ENCODE peak calls at places on chromosome 22, in four cellular contexts. I is colonic mucosa, D is mesendoderm, M is IMR-90. H is an unnamed sample. For H3K36me3, the result is how much of the 10 kb centered on the place peaks cover.

GRCh38 chr22:24937114-24937513 is 9.4 kb downstream of the LHFPL7 start:
- DNase-seq in I (no peak), D (peak), M (no peak), H (no peak)

GRCh38 chr22:22171357-22172218 is 73.0 kb upstream of the VPREB1 start:
- DNase-seq in I (no peak), D (peak), M (no peak), H (no peak)

GRCh38 chr22:49765091-49765771 is 62.4 kb downstream of the BRD1 start:
- DNase-seq in I (peak), D (no peak), M (no peak), H (peak)

GRCh38 chr22:49624421-49625177 is 203.1 kb downstream of the BRD1 start:
- DNase-seq in I (no peak), D (no peak), M (no peak), H (no peak)

GRCh38 chr22:33018232-33018864 is 39.8 kb downstream of the SYN3 start:
- DNase-seq in I (peak), D (peak), M (peak), H (peak)

GRCh38 chr22:33073989-33074391 is 15.8 kb upstream of the SYN3 start:
- DNase-seq in I (no peak), D (no peak), M (no peak), H (no peak)

GRCh38 chr22:49793296-49793695 is 34.4 kb downstream of the BRD1 start:
- DNase-seq in I (no peak), D (no peak), M (no peak), H (no peak)

GRCh38 chr22:24244144-24244787 is 616 bp downstream of the GGT5 start:
- DNase-seq in I (no peak), D (no peak), M (peak), H (no peak)

GRCh38 chr22:42194953-42195352 is 64.3 kb upstream of the CYP2D6 start:
- DNase-seq in I (no peak), D (no peak), M (no peak), H (no peak)

GRCh38 chr22:42192547-42192946 is 61.9 kb upstream of the CYP2D6 start:
- DNase-seq in I (no peak), D (no peak), M (no peak), H (no peak)

GRCh38 chr22:42202048-42202447 is 68.4 kb downstream of the TCF20 start:
- DNase-seq in I (no peak), D (no peak), M (no peak), H (no peak)

GRCh38 chr22:42194104-42194851 is 63.7 kb upstream of the CYP2D6 start:
- DNase-seq in I (no peak), D (no peak), M (no peak), H (no peak)

GRCh38 chr22:42196454-42196853 is 65.8 kb upstream of the CYP2D6 start:
- DNase-seq in I (no peak), D (no peak), M (no peak), H (no peak)
- H3K36me3 ChIP-seq in I (under half), D (under half), M (under half), H (under half)

GRCh38 chr22:19520566-19521305 is 3.5 kb downstream of the CLDN5 start:
- DNase-seq in I (no peak), D (no peak), M (no peak), H (no peak)
- H3K4me3 ChIP-seq in I (no peak), D (no peak), M (no peak), H (no peak)

DNA sequence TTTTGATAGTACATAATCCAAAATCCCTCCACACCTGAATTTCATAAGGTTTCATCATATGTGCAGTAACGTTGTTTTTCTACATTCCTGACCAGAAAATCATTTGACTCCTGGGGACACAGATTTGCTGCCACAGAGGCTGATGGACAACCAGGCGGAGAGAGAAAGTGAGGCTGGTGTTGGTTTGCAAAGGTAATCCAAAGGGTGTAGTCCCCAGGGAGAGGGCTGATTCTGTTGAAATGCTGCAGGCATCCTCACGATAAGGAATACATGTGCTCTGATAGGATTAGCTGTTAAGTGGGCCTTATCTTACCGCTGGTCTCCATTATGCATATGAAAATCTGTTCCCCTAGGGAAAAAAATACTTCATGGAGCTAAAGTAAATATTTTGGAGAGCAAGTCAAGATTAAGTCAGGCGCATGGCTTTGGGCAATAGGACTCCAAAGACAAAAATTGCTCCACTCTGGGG is 8.1 kb downstream of the APOL6 start:
- DNase-seq in I (no peak), D (peak), M (no peak), H (no peak)
- H3K36me3 ChIP-seq in I (under half), D (under half), M (under half), H (under half)

GRCh38 chr22:46300491-46300890 is 3.8 kb downstream of the GTSE1 start:
- DNase-seq in I (no peak), D (no peak), M (no peak), H (no peak)

GRCh38 chr22:46295277-46295971 is 1.2 kb upstream of the GTSE1 start:
- DNase-seq in I (no peak), D (no peak), M (no peak), H (no peak)

GRCh38 chr22:46297151-46297819 is 615 bp downstream of the GTSE1 start:
- DNase-seq in I (peak), D (peak), M (peak), H (no peak)

GRCh38 chr22:46296257-46297150 is at the start of gene GTSE1:
- DNase-seq in I (peak), D (peak), M (peak), H (peak)

GRCh38 chr22:46299101-46299500 is 2.4 kb downstream of the GTSE1 start:
- DNase-seq in I (no peak), D (no peak), M (no peak), H (no peak)
- H3K4me3 ChIP-seq in I (no peak), D (no peak), M (no peak), H (no peak)

DNA sequence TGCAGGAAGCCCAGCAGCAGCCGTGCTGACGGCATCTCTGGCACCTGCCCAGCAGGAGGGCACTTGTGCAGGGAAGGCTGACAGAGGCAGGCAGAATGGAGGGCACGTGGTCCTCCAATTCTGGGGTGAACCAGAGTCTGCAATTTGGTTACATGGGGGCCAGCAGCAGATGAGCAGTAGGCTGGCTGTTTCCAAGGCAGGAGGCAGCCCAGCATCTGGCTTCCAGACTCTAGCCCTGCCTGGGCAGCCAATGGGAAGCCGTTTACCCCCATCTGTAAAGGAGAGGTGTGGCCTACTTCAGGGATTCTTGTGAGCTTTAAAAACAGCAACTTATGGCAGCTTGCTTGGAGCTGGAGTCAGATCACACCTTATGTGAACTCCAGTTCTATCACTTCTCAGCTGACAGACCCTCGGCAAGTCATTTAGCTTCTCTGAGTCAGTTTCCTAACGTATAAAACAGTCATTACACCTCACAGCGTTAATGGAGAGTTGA is 27.9 kb upstream of the RASL10A start:
- DNase-seq in I (no peak), D (no peak), M (peak), H (peak)
- H3K36me3 ChIP-seq in I (under half), D (under half), M (half or more), H (half or more)

GRCh38 chr22:37197451-37198289 is 9.6 kb upstream of the C1QTNF6 start:
- DNase-seq in I (peak), D (peak), M (peak), H (peak)
- H3K4me3 ChIP-seq in I (peak), D (no peak), M (no peak), H (no peak)

GRCh38 chr22:38694945-38695344 is 5.8 kb downstream of the JOSD1 start:
- DNase-seq in I (no peak), D (no peak), M (no peak), H (no peak)

GRCh38 chr22:38696606-38697005 is 4.1 kb downstream of the JOSD1 start:
- DNase-seq in I (no peak), D (peak), M (peak), H (no peak)

GRCh38 chr22:38698407-38699094 is 2.2 kb downstream of the JOSD1 start:
- DNase-seq in I (no peak), D (no peak), M (no peak), H (no peak)

GRCh38 chr22:38697055-38697980 is 3.4 kb downstream of the JOSD1 start:
- DNase-seq in I (peak), D (peak), M (peak), H (peak)

DNA sequence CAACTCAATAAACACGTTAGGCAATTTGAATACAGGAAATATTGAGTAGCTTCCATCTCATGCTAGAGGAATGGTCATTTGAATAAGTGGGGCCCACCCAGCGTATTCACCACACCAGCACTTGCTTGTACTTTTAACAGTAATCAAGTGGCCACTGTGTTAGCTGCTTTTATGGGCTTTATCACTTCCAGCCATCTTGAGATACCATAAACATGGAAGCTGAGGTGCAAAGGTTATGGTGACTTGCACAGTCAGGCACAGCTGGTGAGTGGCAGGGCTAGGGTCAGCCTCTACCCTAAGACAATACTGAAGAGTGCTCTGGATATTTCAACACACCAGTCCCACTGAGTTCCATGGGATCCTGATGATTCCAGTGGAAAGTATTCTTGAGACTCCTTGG is 6.7 kb downstream of the JOSD1 start:
- DNase-seq in I (peak), D (no peak), M (no peak), H (no peak)
- H3K36me3 ChIP-seq in I (under half), D (under half), M (under half), H (under half)

GRCh38 chr22:17368727-17369552 is at the start of gene CECR2:
- DNase-seq in I (peak), D (peak), M (no peak), H (no peak)

GRCh38 chr22:17369553-17370035 is 334 bp downstream of the CECR2 start:
- DNase-seq in I (no peak), D (peak), M (no peak), H (no peak)

GRCh38 chr22:17370766-17371181 is 1.5 kb downstream of the CECR2 start:
- DNase-seq in I (no peak), D (no peak), M (no peak), H (no peak)

GRCh38 chr22:17371446-17371845 is 2.2 kb downstream of the CECR2 start:
- DNase-seq in I (no peak), D (no peak), M (no peak), H (no peak)

DNA sequence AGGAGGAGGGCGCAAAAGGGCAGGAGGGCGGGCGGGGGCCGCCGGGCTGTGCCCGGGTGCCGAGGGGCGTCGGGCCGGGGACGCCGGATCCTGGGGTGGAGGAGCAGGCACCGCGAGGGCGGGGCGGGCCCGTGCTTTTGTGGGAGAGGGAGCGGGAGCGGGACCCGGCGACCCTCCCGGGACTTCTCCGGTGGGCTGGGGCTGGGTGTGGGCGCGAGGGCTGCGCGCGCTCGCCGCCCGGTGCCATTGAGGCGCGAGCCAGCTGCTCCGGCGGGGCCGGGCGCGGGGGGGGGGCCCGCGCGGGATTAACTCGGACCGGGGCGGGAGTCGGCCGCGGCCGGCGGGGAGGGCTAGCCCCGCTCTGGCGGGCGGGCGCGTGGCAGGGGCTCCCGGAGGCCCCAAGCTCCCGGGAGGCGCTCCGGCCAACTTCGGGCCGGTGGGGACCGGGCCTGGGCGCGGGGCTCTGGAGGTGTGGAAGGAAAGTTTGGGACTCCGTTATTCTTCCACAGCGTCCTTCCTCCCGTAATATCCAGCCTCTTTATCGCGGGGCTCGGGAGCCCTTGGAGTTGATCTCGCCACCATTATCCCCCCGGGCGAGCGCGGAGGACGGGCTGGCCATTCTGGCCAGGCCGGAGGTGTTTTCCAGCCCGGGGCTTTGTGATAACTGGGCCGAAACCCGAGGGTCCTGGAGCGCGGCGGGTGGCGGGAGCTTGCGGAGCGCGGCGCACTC is 941 bp downstream of the CECR2 start:
- DNase-seq in I (no peak), D (no peak), M (no peak), H (no peak)
- H3K4me3 ChIP-seq in I (peak), D (peak), M (no peak), H (peak)

DNA sequence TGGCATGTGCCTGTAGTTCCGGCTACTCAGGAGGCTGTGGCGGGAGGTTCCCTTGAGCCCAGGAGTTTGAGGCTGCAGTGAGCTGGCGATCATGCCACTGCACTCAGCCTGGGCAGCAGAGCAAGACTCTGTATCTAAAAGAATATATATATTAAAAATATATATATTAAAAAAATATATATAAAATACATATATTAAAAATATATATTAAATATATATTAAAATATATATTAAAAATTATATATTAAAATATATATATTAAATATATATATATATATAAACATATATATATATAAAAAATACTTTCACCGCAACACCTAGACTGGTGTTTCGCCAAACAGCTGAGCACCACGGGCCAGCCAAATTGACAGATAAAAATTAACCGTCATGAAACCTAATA is 8.8 kb downstream of the TTC38 start:
- DNase-seq in I (no peak), D (no peak), M (no peak), H (no peak)
- H3K36me3 ChIP-seq in I (under half), D (under half), M (half or more), H (half or more)

GRCh38 chr22:19730662-19731360 is 7.5 kb downstream of the GP1BB start:
- DNase-seq in I (peak), D (peak), M (peak), H (peak)
- H3K4me3 ChIP-seq in I (peak), D (no peak), M (peak), H (peak)

H was measured in stomach.